ENCODE peak calls at places on chromosomes 5 and 9, in eight cellular contexts. M, G, Q, X, F, E, V and K are unnamed samples.

GRCh38 chr9:1429328-1429727 is 379.2 kb downstream of the DMRT2 start:
- DNase-seq in V (no peak), M (no peak), G (no peak), X (no peak), E (no peak), Q (no peak), F (no peak), K (peak)

GRCh38 chr9:37574996-37575395 is 1.2 kb downstream of the FBXO10 start:
- DNase-seq in Q (no peak), V (no peak), M (no peak), F (no peak), E (no peak), G (no peak), X (no peak), K (no peak)

GRCh38 chr5:119343766-119344165 is 12.1 kb upstream of the TNFAIP8 start:
- DNase-seq in Q (no peak), M (no peak), F (no peak), G (no peak), E (no peak), X (peak), V (peak), K (no peak)

GRCh38 chr5:172897691-172898512 is 61.3 kb upstream of the RPL26L1 start:
- DNase-seq in X (peak), Q (no peak), V (no peak), F (no peak), E (peak), G (no peak), M (no peak), K (no peak)

GRCh38 chr9:136423432-136424146 is 13.1 kb downstream of the PMPCA start:
- DNase-seq in G (no peak), F (no peak), M (no peak), X (no peak), E (no peak), Q (no peak), V (no peak), K (no peak)

GRCh38 chr5:18276939-18277338 is 642.7 kb downstream of the TAF11L14 start:
- DNase-seq in V (no peak), G (no peak), Q (no peak), F (no peak), E (no peak), M (no peak), X (no peak), K (no peak)

GRCh38 chr5:140603739-140604138 is 29.2 kb downstream of the CD14 start:
- DNase-seq in X (no peak), E (no peak), F (no peak), Q (no peak), V (no peak), G (no peak), M (no peak), K (no peak)

GRCh38 chr5:155024015-155024414 is 10.5 kb downstream of the KIF4B start:
- DNase-seq in E (no peak), F (no peak), Q (no peak), V (no peak), G (no peak), M (no peak), X (peak), K (no peak)

GRCh38 chr9:79763861-79764260 is 192.1 kb downstream of the TLE4 start:
- DNase-seq in F (no peak), Q (no peak), M (no peak), X (no peak), E (no peak), V (no peak), G (peak), K (no peak)

GRCh38 chr9:135010363-135010860 is 77.1 kb upstream of the OLFM1 start:
- DNase-seq in G (peak), Q (no peak), F (no peak), X (no peak), V (no peak), M (peak), E (no peak), K (no peak)

GRCh38 chr9:134059661-134060395 is 8.0 kb downstream of the BRD3 start:
- DNase-seq in E (no peak), V (no peak), G (no peak), X (no peak), Q (no peak), M (peak), F (no peak), K (no peak)

GRCh38 chr9:35203531-35203930 is 41.7 kb downstream of the UNC13B start:
- DNase-seq in V (no peak), M (no peak), X (no peak), G (no peak), E (no peak), Q (no peak), F (no peak), K (no peak)

GRCh38 chr9:8821910-8822666 is 1022.5 kb upstream of the DMAC1 start:
- DNase-seq in M (no peak), V (no peak), G (no peak), X (no peak), Q (no peak), F (no peak), E (no peak), K (no peak)

GRCh38 chr5:127295454-127295853 is 4.9 kb downstream of the MEGF10 start:
- DNase-seq in X (no peak), E (no peak), Q (no peak), M (no peak), G (no peak), V (no peak), F (no peak), K (no peak)

GRCh38 chr5:35920890-35921289 is 17.5 kb downstream of the CAPSL start:
- DNase-seq in Q (no peak), X (peak), G (no peak), M (no peak), F (no peak), E (no peak), V (no peak), K (no peak)

GRCh38 chr9:129863059-129863690 is 27.9 kb downstream of the USP20 start:
- DNase-seq in F (peak), M (no peak), E (peak), V (peak), X (peak), Q (no peak), G (no peak), K (no peak)

GRCh38 chr5:156826150-156826549 is 23.9 kb upstream of the PPP1R2B start:
- DNase-seq in G (no peak), M (no peak), E (no peak), Q (no peak), V (no peak), F (no peak), X (no peak), K (no peak)

GRCh38 chr9:125272697-125273096 is 11.1 kb downstream of the GAPVD1 start:
- DNase-seq in Q (no peak), X (no peak), M (no peak), V (no peak), F (no peak), G (no peak), E (no peak), K (no peak)

GRCh38 chr9:122200960-122201635 is 27.7 kb downstream of the LHX6 start:
- DNase-seq in M (no peak), F (no peak), Q (no peak), E (peak), V (no peak), G (no peak), X (peak), K (no peak)

GRCh38 chr9:123445981-123446610 is 90.1 kb downstream of the CRB2 start:
- DNase-seq in V (no peak), E (no peak), G (no peak), M (peak), Q (no peak), F (no peak), X (peak), K (peak)

GRCh38 chr5:40568548-40568947 is 111.2 kb upstream of the PTGER4 start:
- DNase-seq in G (no peak), Q (no peak), X (no peak), M (no peak), E (no peak), F (no peak), V (no peak), K (no peak)

GRCh38 chr5:157571357-157571827 is 4.2 kb downstream of the ADAM19 start:
- DNase-seq in X (peak), G (no peak), E (peak), F (no peak), Q (no peak), V (peak), M (no peak), K (no peak)

GRCh38 chr9:32705059-32705458 is 69.6 kb upstream of the TAF1L start:
- DNase-seq in E (no peak), F (no peak), G (no peak), V (no peak), Q (no peak), M (no peak), X (peak), K (no peak)

GRCh38 chr9:14423816-14424261 is 109.9 kb upstream of the NFIB start:
- DNase-seq in E (no peak), V (no peak), F (no peak), M (no peak), X (peak), Q (no peak), G (no peak), K (peak)